ENCODE peak calls at places on chromosomes 7 and 10, in five cellular contexts. H is CD8-positive, alpha-beta T cell; B is testis; D is mammary epithelial cell; J is pancreas. O is an unnamed sample. For H3K36me3 and H3K4me1, the result is how much of the 10 kb centered on the place peaks cover.

GRCh38 chr10:101291254-101292193 is 62.3 kb upstream of the LBX1 start:
- DNase-seq in D (no peak), J (peak), B (peak), H (peak), O (peak)

GRCh38 chr10:119030421-119031250 is 1.1 kb downstream of the NANOS1 start:
- DNase-seq in B (peak), J (peak), H (no peak), D (peak), O (peak)

GRCh38 chr10:132185601-132186487 is 904 bp upstream of the DPYSL4 start:
- DNase-seq in D (peak), J (peak), H (peak), B (peak), O (no peak)

GRCh38 chr10:7117806-7118674 is 292.8 kb downstream of the SFMBT2 start:
- DNase-seq in J (no peak), H (no peak), D (no peak), B (no peak), O (no peak)

GRCh38 chr7:151432658-151433521 is 7.1 kb downstream of the CRYGN start:
- DNase-seq in B (no peak), H (peak), J (no peak), D (peak), O (no peak)

GRCh38 chr10:68156373-68157185 is 47.3 kb downstream of the MYPN start:
- DNase-seq in H (peak), J (no peak), B (peak), D (peak), O (no peak)

GRCh38 chr10:97089209-97089865 is 96.4 kb downstream of the SLIT1 start:
- DNase-seq in H (no peak), J (no peak), B (no peak), D (peak), O (no peak)

GRCh38 chr10:130179640-130180039 is 43.4 kb downstream of the GLRX3 start:
- DNase-seq in J (no peak), B (peak), H (no peak), D (peak), O (no peak)

GRCh38 chr7:22435105-22435504 is 64.9 kb downstream of the STEAP1B start:
- DNase-seq in D (no peak), B (no peak), H (no peak), J (no peak), O (no peak)

GRCh38 chr10:42630537-42631134 is 7.7 kb downstream of the ZNF33B start:
- DNase-seq in H (no peak), B (no peak), D (no peak), J (no peak), O (no peak)

GRCh38 chr10:15346440-15347141 is 24.5 kb downstream of the FAM171A1 start:
- DNase-seq in B (no peak), J (no peak), H (no peak), D (no peak), O (no peak)

GRCh38 chr7:16826061-16826460 is 21.3 kb upstream of the AGR2 start:
- DNase-seq in J (no peak), D (peak), B (no peak), H (no peak), O (no peak)

GRCh38 chr10:32149257-32149955 is 93.2 kb upstream of the KIF5B start:
- DNase-seq in H (no peak), D (peak), B (no peak), J (no peak), O (peak)

GRCh38 chr10:49803988-49804387 is 41.9 kb upstream of the OGDHL start:
- DNase-seq in J (no peak), H (no peak), D (no peak), B (no peak), O (no peak)

GRCh38 chr7:17986826-17987225 is 40.8 kb downstream of the PRPS1L1 start:
- DNase-seq in H (no peak), B (no peak), D (no peak), J (no peak), O (no peak)

GRCh38 chr7:31129067-31129466 is 77.0 kb downstream of the ADCYAP1R1 start:
- DNase-seq in H (no peak), B (no peak), J (no peak), D (no peak), O (no peak)

GRCh38 chr10:97278491-97278989 is 13.9 kb downstream of the ARHGAP19 start:
- DNase-seq in D (peak), J (no peak), H (no peak), B (no peak), O (no peak)

GRCh38 chr7:24637021-24637420 is 63.8 kb downstream of the PALS2 start:
- DNase-seq in B (no peak), D (no peak), H (no peak), J (no peak), O (no peak)

GRCh38 chr7:25752169-25752568 is 399.8 kb upstream of the NFE2L3 start:
- DNase-seq in J (no peak), H (no peak), B (no peak), D (no peak), O (no peak)

GRCh38 chr7:64951250-64951848 is 39.5 kb downstream of the ZNF117 start:
- DNase-seq in D (peak), H (no peak), B (no peak), J (no peak), O (no peak)

GRCh38 chr10:95133016-95133752 is 60.9 kb upstream of the ACSM6 start:
- DNase-seq in B (peak), J (peak), H (peak), D (peak), O (peak)

GRCh38 chr7:117110480-117111315 is 157.4 kb downstream of the ST7 start:
- DNase-seq in B (no peak), H (no peak), D (no peak), J (no peak), O (no peak)

GRCh38 chr7:88455696-88456095 is 149.0 kb upstream of the STEAP4 start:
- DNase-seq in B (no peak), D (peak), J (no peak), H (no peak), O (no peak)

GRCh38 chr7:100093054-100093453 is 4.3 kb downstream of the COPS6 start:
- DNase-seq in J (no peak), B (peak), D (no peak), H (no peak), O (no peak)

GRCh38 chr7:91383186-91383585 is 119.0 kb downstream of the FZD1 start:
- DNase-seq in J (no peak), D (no peak), B (no peak), H (no peak), O (no peak)

GRCh38 chr10:125095776-125096175 is 64.6 kb downstream of the CTBP2 start:
- DNase-seq in B (no peak), D (no peak), H (no peak), J (no peak), O (no peak)

GRCh38 chr10:125094111-125094705 is 66.2 kb downstream of the CTBP2 start:
- DNase-seq in J (no peak), B (no peak), H (no peak), D (no peak), O (no peak)

GRCh38 chr10:125096371-125096770 is 64.0 kb downstream of the CTBP2 start:
- DNase-seq in D (peak), J (no peak), B (no peak), H (no peak), O (no peak)

GRCh38 chr10:125094826-125095225 is 65.5 kb downstream of the CTBP2 start:
- DNase-seq in D (no peak), J (peak), B (no peak), H (no peak), O (no peak)

DNA sequence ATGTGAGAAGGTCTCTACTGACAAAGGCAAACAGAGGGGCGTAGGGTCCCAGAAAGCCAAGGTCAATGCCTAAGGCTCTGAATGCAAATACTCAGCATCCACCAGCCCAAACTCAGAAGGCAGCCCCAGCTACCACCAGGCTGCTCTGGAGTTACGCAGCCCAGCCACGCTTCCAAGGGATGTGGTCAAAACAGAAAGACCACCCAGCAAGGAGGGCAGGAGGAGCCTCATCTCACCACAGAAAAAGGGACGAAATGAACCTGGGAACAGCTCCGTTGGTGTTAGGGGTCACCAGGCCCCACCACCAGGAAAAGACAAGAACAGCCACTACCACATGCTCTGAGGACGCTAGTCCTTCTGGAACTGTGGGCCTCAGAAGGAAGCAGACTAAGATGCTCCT is 65.1 kb downstream of the CTBP2 start:
- DNase-seq in D (no peak), H (no peak), B (no peak), J (peak), O (no peak)
- H3K36me3 ChIP-seq in D (under half), H (under half), B (under half), J (under half), O (under half)

GRCh38 chr7:1055084-1055450 is 10.7 kb downstream of the GPR146 start:
- DNase-seq in J (no peak), D (no peak), B (peak), H (no peak), O (no peak)
- H3K4me3 ChIP-seq in J (no peak), D (no peak), B (no peak), H (peak), O (no peak)

GRCh38 chr10:86732771-86733170 is 23.6 kb upstream of the BMPR1A start:
- DNase-seq in B (no peak), J (no peak), H (no peak), D (no peak), O (no peak)
- H3K4me1 ChIP-seq in B (under half), J (under half), H (under half), D (under half), O (under half)

DNA sequence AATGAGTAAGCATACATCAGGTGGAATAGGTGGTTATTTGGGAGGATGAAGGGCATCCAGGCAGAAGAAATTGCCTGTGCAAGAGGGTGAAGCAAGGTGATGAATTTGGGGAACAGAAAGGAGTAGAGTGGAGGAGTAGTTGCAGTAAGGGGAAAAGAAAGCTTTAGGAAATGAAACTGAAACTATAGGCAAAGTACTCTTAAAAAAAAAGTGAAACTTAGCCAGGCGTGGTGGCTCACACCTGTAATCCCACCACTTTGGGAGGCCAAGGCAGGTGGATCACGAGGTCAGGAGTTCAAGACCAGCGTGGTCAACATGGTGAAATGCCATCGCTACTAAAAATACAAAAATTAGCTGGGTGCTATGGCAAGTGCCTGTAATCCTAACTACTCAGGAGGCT is 17.6 kb downstream of the NUP205 start:
- DNase-seq in H (no peak), D (no peak), J (no peak), B (no peak), O (no peak)
- H3K36me3 ChIP-seq in H (half or more), D (half or more), J (under half), B (under half), O (under half)

GRCh38 chr10:80501913-80502521 is 35.7 kb upstream of the SH2D4B start:
- DNase-seq in H (no peak), D (no peak), B (no peak), J (no peak), O (no peak)

GRCh38 chr10:80502621-80503583 is 34.8 kb upstream of the SH2D4B start:
- DNase-seq in D (no peak), J (no peak), B (no peak), H (no peak), O (no peak)

GRCh38 chr10:80504158-80504811 is 33.4 kb upstream of the SH2D4B start:
- DNase-seq in D (no peak), B (no peak), H (no peak), J (peak), O (no peak)

GRCh38 chr10:80504897-80505465 is 32.7 kb upstream of the SH2D4B start:
- DNase-seq in J (no peak), D (peak), B (no peak), H (no peak), O (peak)

GRCh38 chr10:80503584-80504157 is 34.0 kb upstream of the SH2D4B start:
- DNase-seq in J (no peak), H (no peak), D (no peak), B (no peak), O (no peak)
- H3K4me3 ChIP-seq in J (no peak), H (no peak), D (no peak), B (no peak), O (no peak)

GRCh38 chr7:44976746-44977196 is 2.0 kb downstream of the MYO1G start:
- DNase-seq in D (no peak), B (no peak), H (no peak), J (no peak), O (no peak)

GRCh38 chr7:44978511-44979366 is at the start of gene MYO1G:
- DNase-seq in D (no peak), J (peak), B (no peak), H (peak), O (no peak)

GRCh38 chr7:44976040-44976745 is 2.6 kb downstream of the MYO1G start:
- DNase-seq in D (no peak), J (no peak), B (no peak), H (no peak), O (no peak)

GRCh38 chr7:44977956-44978355 is 859 bp downstream of the MYO1G start:
- DNase-seq in D (no peak), H (no peak), J (peak), B (no peak), O (peak)

DNA sequence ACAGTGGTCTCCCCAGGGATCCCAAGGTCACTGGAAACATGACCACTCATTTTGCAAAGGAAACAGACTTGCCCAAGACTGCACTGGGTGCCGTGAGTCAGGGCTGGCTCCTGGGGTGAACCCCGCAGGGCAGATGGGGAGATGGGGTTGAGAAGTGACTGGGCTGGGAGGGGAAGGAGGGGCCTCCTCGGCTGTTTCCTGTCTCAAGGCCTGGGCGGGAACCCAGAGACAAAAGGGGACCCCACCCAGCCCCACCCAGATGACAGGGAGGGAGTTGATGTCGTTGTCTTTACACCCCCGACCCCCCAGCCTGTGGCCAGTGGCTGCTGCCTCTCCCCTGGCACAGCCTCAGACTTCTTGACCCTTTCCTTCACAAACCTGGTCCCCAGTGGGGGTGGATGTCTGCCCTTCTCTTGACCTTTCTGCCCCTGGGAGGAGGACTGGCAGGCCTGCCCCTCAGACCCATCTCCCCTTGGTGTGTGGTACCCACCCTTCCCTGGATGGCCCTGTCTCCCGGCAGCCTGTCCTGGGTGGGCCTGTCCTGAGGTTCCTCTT is 1.4 kb downstream of the MYO1G start:
- DNase-seq in B (no peak), H (peak), D (no peak), J (peak), O (no peak)
- H3K4me1 ChIP-seq in B (under half), H (half or more), D (under half), J (under half), O (under half)

GRCh38 chr7:28195925-28196324 is 15.3 kb upstream of the JAZF1 start:
- DNase-seq in B (no peak), D (no peak), H (no peak), J (no peak), O (no peak)

GRCh38 chr7:28187012-28187411 is 6.4 kb upstream of the JAZF1 start:
- DNase-seq in B (peak), J (no peak), D (no peak), H (no peak), O (no peak)

GRCh38 chr7:28190077-28190476 is 9.5 kb upstream of the JAZF1 start:
- DNase-seq in H (no peak), B (peak), D (no peak), J (no peak), O (no peak)

GRCh38 chr7:28191751-28192150 is 11.2 kb upstream of the JAZF1 start:
- DNase-seq in H (no peak), J (no peak), B (no peak), D (no peak), O (no peak)

GRCh38 chr7:28192786-28193581 is 12.4 kb upstream of the JAZF1 start:
- DNase-seq in J (no peak), B (no peak), H (no peak), D (no peak), O (no peak)
- H3K36me3 ChIP-seq in J (under half), B (under half), H (under half), D (under half), O (under half)

DNA sequence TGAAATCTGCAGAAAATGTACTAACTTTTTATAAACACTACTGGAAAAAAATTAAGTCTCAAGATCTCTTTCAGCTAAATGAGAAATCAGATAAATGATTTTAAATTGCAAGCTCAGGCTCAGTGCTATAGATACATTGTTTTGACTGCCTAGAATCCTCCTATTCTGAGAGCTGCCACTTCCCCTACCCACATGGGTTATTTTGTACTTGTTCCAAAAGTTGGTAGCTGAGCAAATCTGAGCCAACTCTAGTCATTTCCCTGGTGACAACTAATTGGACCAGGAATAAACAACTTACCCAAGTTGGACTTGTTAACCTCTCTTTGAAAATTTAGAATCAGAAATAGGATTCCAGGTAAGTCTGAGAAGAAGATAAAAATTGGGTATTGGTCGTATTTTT is 202.1 kb downstream of the MBL2 start:
- DNase-seq in D (no peak), H (no peak), B (no peak), J (no peak), O (no peak)
- H3K4me3 ChIP-seq in D (no peak), H (no peak), B (no peak), J (no peak), O (no peak)

DNA sequence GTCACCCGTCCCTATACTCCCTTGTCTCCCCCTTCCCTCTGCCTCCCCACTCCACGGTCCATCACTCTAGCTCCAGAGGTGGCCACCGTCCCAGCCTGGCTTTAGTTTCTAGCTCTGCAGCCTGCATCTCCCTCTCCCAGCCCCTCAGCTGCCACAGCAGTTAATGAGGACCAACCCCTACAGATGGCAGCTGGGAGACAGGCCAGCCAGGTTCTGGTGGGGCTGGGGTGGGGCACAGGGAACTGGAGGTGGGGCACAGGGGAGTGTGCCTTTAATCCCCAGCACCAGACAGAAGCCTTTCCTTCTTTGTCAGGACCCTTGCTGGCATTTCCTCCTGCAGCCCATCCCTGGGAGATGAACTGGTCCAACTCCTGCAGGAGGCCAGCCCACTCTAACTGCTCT is 21.1 kb downstream of the UNC5B start:
- DNase-seq in D (no peak), H (no peak), B (no peak), J (no peak), O (no peak)
- H3K4me1 ChIP-seq in D (under half), H (under half), B (half or more), J (under half), O (under half)

DNA sequence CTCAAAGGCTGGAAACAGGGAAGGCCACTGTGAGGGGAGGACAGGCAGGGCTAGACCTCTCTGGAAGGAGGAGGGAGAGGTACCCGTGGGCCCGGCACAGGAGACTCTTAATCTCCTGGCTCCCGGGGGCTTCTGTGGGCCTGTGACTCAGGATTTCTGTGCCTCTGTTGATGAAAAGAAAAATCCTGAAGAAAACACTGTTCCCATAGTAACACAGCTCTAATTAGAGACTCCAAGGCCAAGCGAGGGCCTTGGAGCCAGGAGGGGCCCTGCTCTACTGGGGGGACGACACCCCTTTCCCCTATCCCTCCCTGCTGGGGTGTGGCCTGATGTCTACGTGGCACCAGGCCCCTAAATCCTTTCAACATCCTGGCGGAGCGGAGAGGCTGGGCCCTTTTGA is 174.1 kb upstream of the TNRC18 start:
- DNase-seq in D (no peak), H (no peak), B (no peak), J (no peak), O (no peak)
- H3K36me3 ChIP-seq in D (under half), H (under half), B (under half), J (under half), O (under half)